ENCODE peak calls at places on chromosomes 1 and 21, in six cellular contexts. Y, K, U, Q, H and T are unnamed samples. For H3K9me3, the result is how much of the 10 kb centered on the place peaks cover.

GRCh38 chr1:239448911-239449310 is 62.5 kb downstream of the CHRM3 start:
- DNase-seq in Y (no peak), K (no peak), U (no peak), Q (no peak), H (no peak), T (no peak)

GRCh38 chr1:175192111-175192629 is 406 bp downstream of the KIAA0040 start:
- DNase-seq in Y (no peak), K (no peak), U (peak), Q (peak), H (peak), T (peak)

GRCh38 chr21:45308211-45309068 is 20.7 kb upstream of the POFUT2 start:
- DNase-seq in Y (peak), K (peak), U (peak), Q (peak), H (peak), T (peak)

GRCh38 chr1:11797525-11798216 is 8.1 kb downstream of the MTHFR start:
- DNase-seq in Y (peak), K (peak), U (no peak), Q (peak), H (no peak), T (peak)

GRCh38 chr21:31711745-31712144 is 20.2 kb downstream of the SCAF4 start:
- DNase-seq in Y (no peak), K (no peak), U (no peak), Q (no peak), H (no peak), T (no peak)

GRCh38 chr1:57736940-57737339 is 313.1 kb upstream of the DAB1 start:
- DNase-seq in Y (no peak), K (no peak), U (no peak), Q (no peak), H (no peak), T (no peak)

GRCh38 chr21:21997390-21998333 is 999.5 kb downstream of the NCAM2 start:
- DNase-seq in Y (no peak), K (no peak), U (peak), Q (no peak), H (no peak), T (no peak)

GRCh38 chr1:165844114-165844798 is 16.8 kb downstream of the UCK2 start:
- DNase-seq in Y (no peak), K (no peak), U (no peak), Q (no peak), H (no peak), T (no peak)

GRCh38 chr1:14165289-14165867 is 433.1 kb upstream of the KAZN start:
- DNase-seq in Y (no peak), K (no peak), U (no peak), Q (no peak), H (no peak), T (no peak)

GRCh38 chr1:116320846-116321245 is 52.2 kb upstream of the ATP1A1 start:
- DNase-seq in Y (no peak), K (no peak), U (no peak), Q (no peak), H (no peak), T (no peak)

GRCh38 chr1:211332839-211333238 is 6.2 kb downstream of the TRAF5 start:
- DNase-seq in Y (peak), K (no peak), U (no peak), Q (no peak), H (no peak), T (no peak)

GRCh38 chr21:16928439-16928838 is 584.4 kb upstream of the CXADR start:
- DNase-seq in Y (no peak), K (no peak), U (no peak), Q (no peak), H (no peak), T (no peak)

GRCh38 chr1:54462597-54463258 is 56.5 kb upstream of the SSBP3 start:
- DNase-seq in Y (no peak), K (no peak), U (no peak), Q (no peak), H (no peak), T (no peak)

DNA sequence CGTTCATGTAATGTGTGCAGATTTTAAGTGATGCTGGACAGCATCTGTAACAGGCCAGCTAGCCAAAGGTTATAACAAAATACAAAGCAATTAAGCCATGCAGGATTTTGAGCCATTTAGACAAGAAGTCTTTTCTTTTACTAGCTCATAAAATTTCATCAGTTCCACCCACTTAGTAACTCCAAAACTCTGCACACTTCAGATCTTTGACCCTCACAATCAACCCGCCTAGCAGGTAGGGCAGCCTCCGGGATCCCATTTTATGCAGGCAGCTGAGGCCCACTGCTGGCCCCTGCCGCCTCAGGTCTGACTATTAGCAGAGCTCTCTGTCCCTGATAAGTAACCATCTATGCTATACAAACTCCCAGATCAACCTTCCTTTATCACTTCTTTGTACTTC is 9.2 kb downstream of the LBR start:
- DNase-seq in Y (no peak), K (no peak), U (peak), Q (no peak), H (no peak), T (no peak)
- TF ChIP-seq CTCF in Y (no peak), K (no peak), U (no peak), Q (no peak), H (no peak), T (no peak)

DNA sequence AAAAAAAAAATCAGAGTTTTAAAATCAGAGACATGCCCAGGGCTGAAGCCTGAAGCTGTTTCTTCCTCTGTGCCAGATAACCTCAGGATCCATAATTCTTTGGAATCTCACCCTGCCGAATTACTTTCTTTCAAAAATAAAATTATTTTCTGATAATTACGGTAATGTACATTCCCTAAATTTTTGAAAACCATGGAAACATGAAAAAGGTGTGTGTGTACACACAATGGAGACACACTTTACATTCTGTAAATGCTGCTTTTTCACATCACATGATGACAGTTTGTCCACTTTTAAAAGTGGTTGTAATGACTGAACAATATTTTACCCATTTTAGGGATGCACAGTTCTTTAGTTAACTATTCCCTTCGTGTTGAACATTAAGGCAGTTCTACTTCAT is 21.5 kb downstream of the CRCT1 start:
- DNase-seq in Y (no peak), K (no peak), U (no peak), Q (no peak), H (no peak), T (no peak)
- H3K9me3 ChIP-seq in Y (under half), K (under half), U (under half), Q (under half), H (under half), T (under half)

GRCh38 chr1:6580588-6581270 is 935 bp downstream of the ZBTB48 start:
- DNase-seq in Y (no peak), K (no peak), U (peak), Q (peak), H (peak), T (peak)

GRCh38 chr1:6579374-6580118 is at the start of gene ZBTB48:
- DNase-seq in Y (peak), K (peak), U (peak), Q (peak), H (peak), T (peak)

GRCh38 chr1:6580119-6580587 is 359 bp downstream of the ZBTB48 start:
- DNase-seq in Y (no peak), K (no peak), U (no peak), Q (no peak), H (no peak), T (no peak)

GRCh38 chr1:6578624-6579373 is 995 bp upstream of the ZBTB48 start:
- DNase-seq in Y (no peak), K (no peak), U (no peak), Q (peak), H (no peak), T (no peak)

DNA sequence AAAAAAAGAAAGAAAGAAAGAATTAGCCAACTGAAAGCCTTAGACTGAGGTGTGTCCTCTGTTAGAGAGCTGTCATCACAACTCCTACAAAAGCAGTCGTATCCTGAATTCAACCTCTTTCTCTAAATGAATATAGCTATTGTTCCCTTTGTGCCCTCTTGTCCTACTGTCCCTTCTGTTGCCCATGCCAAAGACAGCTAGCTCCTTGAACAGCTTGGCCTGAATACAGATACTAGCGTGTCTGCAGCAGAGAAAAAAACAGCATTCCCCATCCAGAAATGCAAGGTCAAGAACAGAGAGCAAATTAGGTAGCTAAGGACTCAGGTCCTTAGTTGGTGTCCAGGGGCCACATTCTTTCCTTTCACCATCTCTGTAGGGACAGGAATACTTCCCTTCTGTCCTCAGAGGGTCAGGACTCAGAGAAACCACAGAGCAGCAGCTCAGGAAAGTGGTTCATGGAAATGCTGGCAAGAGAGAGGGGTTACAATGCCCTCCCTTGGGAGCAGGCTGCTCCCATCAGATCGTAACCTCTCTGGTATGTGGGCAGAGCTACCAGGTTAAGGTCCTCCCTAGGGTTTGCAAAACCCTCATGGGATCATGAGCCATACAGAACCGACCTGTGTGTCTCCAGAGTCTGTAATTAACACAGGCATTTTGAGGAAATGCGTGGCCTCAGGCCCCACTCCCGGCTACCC is 1.8 kb upstream of the ZBTB48 start:
- DNase-seq in Y (no peak), K (no peak), U (no peak), Q (no peak), H (no peak), T (no peak)
- H3K27ac ChIP-seq in Y (peak), K (no peak), U (no peak), Q (no peak), H (no peak), T (no peak)

GRCh38 chr1:194476351-194476750 is 1289.9 kb upstream of the B3GALT2 start:
- DNase-seq in Y (no peak), K (no peak), U (no peak), Q (no peak), H (no peak), T (no peak)
- TF ChIP-seq CTCF in Y (no peak), K (no peak), U (no peak), Q (no peak), H (no peak), T (no peak)

DNA sequence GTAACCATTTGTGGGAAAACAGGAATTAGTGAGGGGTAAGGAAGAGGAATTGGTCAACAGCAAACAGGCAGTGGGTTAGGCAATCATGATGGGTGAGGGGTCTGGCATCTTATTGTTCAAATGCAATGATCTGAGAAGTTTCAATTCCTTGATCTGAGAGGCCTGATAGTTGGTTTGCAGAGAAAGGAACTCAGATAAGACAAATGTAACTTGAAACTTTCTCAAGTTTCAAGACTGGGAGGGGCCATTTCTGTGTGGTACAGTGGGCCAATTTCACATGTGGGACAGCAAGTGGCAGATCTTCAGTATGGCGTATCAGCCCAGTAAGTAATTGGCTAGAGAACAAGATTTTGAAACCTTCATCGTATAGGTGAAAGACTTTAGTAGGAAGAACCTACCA is 102.5 kb downstream of the XPR1 start:
- DNase-seq in Y (no peak), K (no peak), U (no peak), Q (no peak), H (no peak), T (no peak)
- H3K9me3 ChIP-seq in Y (under half), K (under half), U (under half), Q (under half), H (under half), T (under half)

GRCh38 chr1:113976609-113977278 is 2.5 kb upstream of the OLFML3 start:
- DNase-seq in Y (peak), K (peak), U (peak), Q (peak), H (no peak), T (no peak)
- H3K27ac ChIP-seq in Y (peak), K (no peak), U (no peak), Q (no peak), H (no peak), T (no peak)

GRCh38 chr1:231584117-231584516 is 42.5 kb upstream of the DISC1 start:
- DNase-seq in Y (peak), K (peak), U (peak), Q (no peak), H (no peak), T (no peak)
- TF ChIP-seq CTCF in Y (peak), K (no peak), U (peak), Q (peak), H (peak), T (no peak)

DNA sequence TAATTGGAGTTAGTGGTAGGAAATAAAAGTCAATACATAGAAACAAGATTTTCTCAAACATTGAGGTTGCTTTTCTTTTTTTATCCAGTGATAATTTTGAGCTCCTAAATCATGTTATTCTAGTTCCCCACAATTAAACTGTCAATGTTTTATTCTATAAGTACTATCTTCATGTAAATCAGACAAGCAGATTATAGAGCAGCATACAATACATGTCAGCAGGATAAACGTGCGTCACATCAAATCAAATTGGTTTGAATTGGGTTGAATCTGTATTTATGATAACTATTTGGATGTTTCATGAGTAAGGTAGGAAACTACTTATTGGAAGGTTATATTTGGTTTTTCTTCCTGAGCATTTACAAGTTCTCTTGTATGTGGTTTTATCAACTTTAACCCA is 2028.7 kb downstream of the NCAM2 start:
- DNase-seq in Y (no peak), K (no peak), U (no peak), Q (no peak), H (no peak), T (no peak)
- H3K9me3 ChIP-seq in Y (under half), K (under half), U (under half), Q (under half), H (under half), T (under half)

DNA sequence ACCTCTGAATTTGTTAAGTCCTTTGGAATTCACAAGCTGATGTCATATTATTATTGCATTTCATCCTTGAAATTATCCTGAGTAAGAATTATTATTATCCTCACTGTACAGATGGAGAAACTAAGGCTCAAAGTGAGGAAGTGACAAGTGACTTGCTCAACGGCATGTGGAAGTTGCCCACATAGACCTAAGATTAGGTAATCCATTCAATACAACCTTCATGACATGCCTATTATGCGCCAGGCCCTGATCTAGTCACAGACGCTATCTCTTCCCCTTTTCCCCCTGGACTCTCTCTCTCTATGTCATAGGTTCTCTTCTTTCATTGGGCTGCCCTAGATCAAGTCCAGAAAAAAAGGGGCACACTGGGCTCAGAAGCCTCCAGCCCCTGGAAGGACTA is 84.9 kb upstream of the KCNK2 start:
- DNase-seq in Y (no peak), K (no peak), U (no peak), Q (no peak), H (no peak), T (no peak)
- H3K27ac ChIP-seq in Y (no peak), K (no peak), U (no peak), Q (no peak), H (no peak), T (no peak)

GRCh38 chr1:31442648-31442994 is 29.6 kb downstream of the SERINC2 start:
- DNase-seq in Y (no peak), K (no peak), U (no peak), Q (no peak), H (no peak), T (peak)
- TF ChIP-seq CTCF in Y (no peak), K (no peak), U (no peak), Q (no peak), H (no peak), T (no peak)